ENCODE peak calls at places on chromosomes 6 and 20, in four cellular contexts. T, X, M and W are unnamed samples.

GRCh38 chr6:150241751-150242150 is 98.9 kb downstream of the PPP1R14C start:
- DNase-seq in T (no peak), X (no peak), M (no peak), W (no peak)

GRCh38 chr20:32206383-32207210 is 946 bp downstream of the PLAGL2 start:
- DNase-seq in T (no peak), X (no peak), M (peak; percentile 13), W (no peak)

GRCh38 chr6:43867246-43867645 is 97.2 kb downstream of the VEGFA start:
- DNase-seq in T (no peak), X (no peak), M (no peak), W (no peak)

GRCh38 chr6:27183082-27183832 is 64.2 kb upstream of the PRSS16 start:
- DNase-seq in T (no peak), X (no peak), M (no peak), W (peak; percentile 75)

GRCh38 chr20:52731086-52731485 is 241.1 kb upstream of the TSHZ2 start:
- DNase-seq in T (no peak), X (no peak), M (no peak), W (peak; percentile 85)

GRCh38 chr20:36686944-36687343 is 40.9 kb upstream of the SLA2 start:
- DNase-seq in T (no peak), X (no peak), M (no peak), W (no peak)

GRCh38 chr20:3890410-3890751 is 1.2 kb downstream of the PANK2 start:
- DNase-seq in T (peak; percentile 48), X (no peak), M (peak; percentile 24), W (peak; percentile 55)

GRCh38 chr6:88490865-88491264 is 324.7 kb upstream of the CNR1 start:
- DNase-seq in T (no peak), X (no peak), M (no peak), W (no peak)

GRCh38 chr6:32685603-32686002 is 19.1 kb upstream of the HLA-DQB1 start:
- DNase-seq in T (no peak), X (peak; percentile 95), M (no peak), W (no peak)

GRCh38 chr20:39660251-39660650 is 698.1 kb downstream of the DHX35 start:
- DNase-seq in T (no peak), X (no peak), M (no peak), W (no peak)

GRCh38 chr20:48102821-48103635 is 317.7 kb upstream of the SULF2 start:
- DNase-seq in T (no peak), X (no peak), M (no peak), W (no peak)

GRCh38 chr20:64232794-64233193 is 22.8 kb upstream of the PCMTD2 start:
- DNase-seq in T (no peak), X (no peak), M (peak; percentile 39), W (no peak)

GRCh38 chr6:3204921-3205320 is 22.5 kb downstream of the TUBB2B start:
- DNase-seq in T (no peak), X (no peak), M (no peak), W (no peak)

GRCh38 chr6:128138694-128139093 is 237.8 kb upstream of the THEMIS start:
- DNase-seq in T (no peak), X (no peak), M (no peak), W (no peak)

DNA sequence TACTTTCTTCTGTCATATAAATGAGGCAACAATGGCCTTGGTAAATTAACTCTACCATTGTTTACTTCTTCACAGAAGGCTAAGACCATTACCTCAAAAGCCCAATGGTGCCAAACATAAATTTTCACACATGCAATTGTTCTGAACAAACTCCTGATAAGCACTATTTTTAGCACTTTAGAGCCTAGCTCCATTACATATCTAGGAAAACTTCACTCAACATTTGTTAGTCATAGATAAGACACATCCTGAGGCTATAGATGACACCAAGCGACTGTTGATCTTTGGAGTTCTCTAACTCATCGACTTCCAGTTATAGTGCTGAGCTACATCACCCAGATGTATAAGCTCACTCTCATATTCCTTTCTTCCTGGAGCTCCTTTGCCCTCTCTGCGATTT is 245.9 kb downstream of the EYS start:
- DNase-seq in T (no peak), X (no peak), M (peak; percentile 37), W (no peak)
- TF ChIP-seq JUNB in T (no peak), X (no peak), M (no peak), W (no peak)

DNA sequence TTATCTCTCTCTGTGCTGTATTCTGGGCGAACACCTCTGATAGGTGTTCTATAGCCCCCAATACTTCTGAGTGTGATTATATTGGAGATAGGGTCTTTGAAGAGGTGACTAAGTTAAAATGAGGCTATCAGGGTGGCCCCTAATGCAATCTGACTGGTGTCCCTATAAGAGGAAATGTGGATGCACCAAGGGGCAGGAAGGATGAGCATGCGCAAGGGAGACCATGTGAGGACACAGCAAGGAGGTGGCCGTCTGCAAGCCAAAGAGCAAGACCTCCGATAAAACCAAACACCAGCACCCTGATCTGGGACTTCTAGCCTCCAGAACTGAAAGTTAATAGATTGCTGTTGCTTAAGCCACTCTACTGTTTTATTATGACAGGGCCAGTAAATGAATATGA is 69.2 kb downstream of the CHMP4B start:
- DNase-seq in T (no peak), X (no peak), M (no peak), W (no peak)
- TF ChIP-seq CREB1 in T (no peak), X (no peak), M (no peak), W (no peak)

GRCh38 chr6:51203504-51203903 is 384.8 kb downstream of the TFAP2B start:
- DNase-seq in T (no peak), X (no peak), M (peak; percentile 30), W (no peak)
- H3K27ac ChIP-seq in T (no peak overlapping the region), X (no peak overlapping the region), M (no peak overlapping the region), W (no peak overlapping the region)

GRCh38 chr6:64520050-64520449 is 884.4 kb downstream of the PHF3 start:
- DNase-seq in T (no peak), X (peak; percentile 5), M (no peak), W (peak; percentile 2)
- TF ChIP-seq JUNB in T (no peak), X (peak; percentile 92), M (no peak), W (no peak)

GRCh38 chr6:139439278-139439813 is 64.9 kb upstream of the CITED2 start:
- DNase-seq in T (no peak), X (no peak), M (no peak), W (no peak)
- TF ChIP-seq CREB1 in T (no peak), X (no peak), M (no peak), W (no peak)

DNA sequence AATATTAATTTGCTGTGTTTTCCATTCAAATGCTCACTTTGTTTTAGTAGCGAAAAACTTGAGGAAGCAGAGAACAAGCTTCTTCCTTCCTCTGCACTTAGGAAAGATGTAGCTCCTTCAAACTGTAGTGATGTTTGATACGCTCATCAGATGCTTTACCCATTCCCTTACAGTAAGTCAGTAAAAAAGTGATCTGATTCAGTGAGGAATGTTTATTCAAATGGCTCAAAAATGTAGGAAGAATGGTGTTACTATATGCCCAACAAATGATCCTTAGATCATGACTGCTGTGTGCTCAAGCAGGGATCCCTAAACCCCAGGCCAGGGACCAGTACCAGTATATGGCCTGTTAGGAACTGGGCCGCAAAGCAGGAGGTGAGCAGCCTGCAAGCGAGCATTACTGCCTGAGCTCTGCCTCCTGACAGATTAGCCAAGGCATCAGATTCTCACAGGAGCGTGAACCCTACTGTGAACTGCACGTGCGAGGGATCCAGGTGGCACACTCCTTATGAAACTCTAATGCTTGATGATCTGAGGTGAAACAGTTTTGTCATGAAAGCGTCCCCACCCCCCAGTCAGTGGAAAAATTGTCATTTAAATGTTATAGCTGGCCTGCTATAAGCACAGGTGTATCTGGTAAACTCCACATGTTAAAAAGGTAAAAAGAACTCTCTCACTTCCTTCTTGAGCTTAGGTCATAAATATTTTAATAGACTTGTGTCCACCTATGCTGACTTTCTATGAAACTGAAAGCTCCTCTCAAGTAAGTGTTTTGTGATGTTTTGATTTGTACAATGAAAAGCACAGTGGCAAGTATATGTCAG is 187.2 kb downstream of the FOXC1 start:
- DNase-seq in T (no peak), X (no peak), M (no peak), W (no peak)
- H3K27ac ChIP-seq in T (no peak overlapping the region), X (peak overlapping the region; percentile 45), M (no peak overlapping the region), W (no peak overlapping the region)

GRCh38 chr6:161233986-161234620 is 39.8 kb downstream of the AGPAT4 start:
- DNase-seq in T (no peak), X (no peak), M (no peak), W (no peak)
- TF ChIP-seq JUNB in T (no peak), X (no peak), M (no peak), W (no peak)